ENCODE peak calls at places on chromosome X, in nine cellular contexts. A is aorta, P is body of pancreas, R is cardiac muscle cell, F is OCI-LY7, U is endothelial cell of umbilical vein, S is psoas muscle, E is SK-N-SH, V is IMR-90. Q is an unnamed sample. For H3K36me3, the result is how much of the 10 kb centered on the place peaks cover.

GRCh38 chrX:151789179-151789800 is 54.7 kb downstream of the CNGA2 start:
- DNase-seq in A (peak), P (peak), R (peak), F (no peak), U (peak), S (peak), E (no peak), V (peak), Q (no peak)

GRCh38 chrX:120536056-120536455 is 24.7 kb downstream of the CUL4B start:
- DNase-seq in A (no peak), P (no peak), R (no peak), F (peak), U (no peak), S (no peak), E (no peak), V (no peak), Q (no peak)

GRCh38 chrX:43505759-43506158 is 150.3 kb upstream of the MAOA start:
- DNase-seq in A (no peak), P (no peak), R (no peak), F (no peak), U (no peak), S (no peak), E (no peak), V (no peak), Q (no peak)

GRCh38 chrX:101617211-101618191 is at the start of gene ARMCX6:
- DNase-seq in A (peak), P (peak), R (peak), F (peak), U (peak), S (peak), E (peak), V (peak), Q (peak)

GRCh38 chrX:121781991-121782390 is 734.6 kb downstream of the GLUD2 start:
- DNase-seq in A (no peak), P (no peak), R (no peak), F (no peak), U (no peak), S (no peak), E (no peak), V (no peak), Q (no peak)

GRCh38 chrX:14546190-14546589 is 16.9 kb downstream of the GLRA2 start:
- DNase-seq in A (no peak), P (no peak), R (no peak), F (no peak), U (no peak), S (no peak), E (no peak), V (no peak), Q (no peak)

GRCh38 chrX:134935286-134935685 is 55.5 kb upstream of the SMIM10 start:
- DNase-seq in A (no peak), P (no peak), R (no peak), F (no peak), U (no peak), S (no peak), E (no peak), V (no peak), Q (no peak)

GRCh38 chrX:152872522-152872921 is 25.3 kb upstream of the ZNF185 start:
- DNase-seq in A (no peak), P (no peak), R (no peak), F (no peak), U (no peak), S (no peak), E (no peak), V (no peak), Q (no peak)

GRCh38 chrX:119398974-119399771 is at the start of gene SLC25A43:
- DNase-seq in A (peak), P (peak), R (peak), F (peak), U (peak), S (peak), E (peak), V (no peak), Q (peak)

GRCh38 chrX:102637561-102637960 is 13.7 kb upstream of the GPRASP1 start:
- DNase-seq in A (no peak), P (no peak), R (no peak), F (no peak), U (no peak), S (no peak), E (no peak), V (no peak), Q (no peak)

GRCh38 chrX:97529801-97530200 is 646.1 kb downstream of the RPA4 start:
- DNase-seq in A (no peak), P (no peak), R (peak), F (no peak), U (peak), S (no peak), E (no peak), V (peak), Q (no peak)

GRCh38 chrX:17605676-17606075 is 131.6 kb upstream of the SCML1 start:
- DNase-seq in A (no peak), P (peak), R (peak), F (no peak), U (no peak), S (no peak), E (no peak), V (peak), Q (no peak)

GRCh38 chrX:87813566-87813965 is 296.0 kb downstream of the KLHL4 start:
- DNase-seq in A (no peak), P (no peak), R (peak), F (no peak), U (no peak), S (no peak), E (no peak), V (no peak), Q (no peak)

GRCh38 chrX:118739577-118739976 is 12.2 kb downstream of the IL13RA1 start:
- DNase-seq in A (no peak), P (no peak), R (no peak), F (no peak), U (no peak), S (no peak), E (no peak), V (no peak), Q (no peak)

GRCh38 chrX:13717697-13718483 is 16.5 kb downstream of the TRAPPC2 start:
- DNase-seq in A (peak), P (no peak), R (peak), F (no peak), U (no peak), S (peak), E (no peak), V (peak), Q (no peak)

GRCh38 chrX:84168574-84168973 is 19.4 kb downstream of the RPS6KA6 start:
- DNase-seq in A (no peak), P (no peak), R (no peak), F (no peak), U (peak), S (no peak), E (no peak), V (peak), Q (no peak)

GRCh38 chrX:154371771-154372300 is 2.6 kb downstream of the FLNA start:
- DNase-seq in A (no peak), P (no peak), R (no peak), F (no peak), U (no peak), S (no peak), E (no peak), V (no peak), Q (peak)

GRCh38 chrX:147228153-147228552 is 413.6 kb upstream of the CXorf51A start:
- DNase-seq in A (no peak), P (no peak), R (no peak), F (no peak), U (no peak), S (no peak), E (no peak), V (no peak), Q (no peak)

GRCh38 chrX:114841051-114841450 is 176.4 kb downstream of the IL13RA2 start:
- DNase-seq in A (no peak), P (no peak), R (no peak), F (no peak), U (no peak), S (no peak), E (no peak), V (peak), Q (no peak)

GRCh38 chrX:30607155-30607554 is 29.6 kb upstream of the TASL start:
- DNase-seq in A (no peak), P (no peak), R (no peak), F (no peak), U (no peak), S (no peak), E (no peak), V (no peak), Q (no peak)

GRCh38 chrX:24014388-24015018 is 12.5 kb downstream of the KLHL15 start:
- DNase-seq in A (no peak), P (no peak), R (no peak), F (no peak), U (no peak), S (no peak), E (no peak), V (peak), Q (no peak)

GRCh38 chrX:133362538-133362937 is 52.8 kb downstream of the GPC4 start:
- DNase-seq in A (no peak), P (no peak), R (no peak), F (no peak), U (no peak), S (no peak), E (no peak), V (no peak), Q (no peak)

GRCh38 chrX:115892787-115893671 is 277.5 kb upstream of the AGTR2 start:
- DNase-seq in A (peak), P (no peak), R (peak), F (no peak), U (no peak), S (peak), E (peak), V (peak), Q (peak)

GRCh38 chrX:143472334-143472938 is 44.8 kb downstream of the SPANXN3 start:
- DNase-seq in A (no peak), P (no peak), R (no peak), F (no peak), U (no peak), S (no peak), E (no peak), V (no peak), Q (no peak)

GRCh38 chrX:43644124-43644701 is 11.9 kb upstream of the MAOA start:
- DNase-seq in A (no peak), P (peak), R (peak), F (no peak), U (no peak), S (no peak), E (no peak), V (peak), Q (no peak)

GRCh38 chrX:39645059-39645895 is 452.5 kb downstream of the BCOR start:
- DNase-seq in A (peak), P (peak), R (peak), F (no peak), U (peak), S (peak), E (no peak), V (peak), Q (no peak)

GRCh38 chrX:150478496-150479492 is 89.6 kb upstream of the MTM1 start:
- DNase-seq in A (no peak), P (no peak), R (no peak), F (no peak), U (no peak), S (no peak), E (no peak), V (no peak), Q (no peak)

GRCh38 chrX:118523920-118524319 is 28.3 kb downstream of the DOCK11 start:
- DNase-seq in A (no peak), P (no peak), R (no peak), F (no peak), U (no peak), S (no peak), E (no peak), V (no peak), Q (no peak)

GRCh38 chrX:70046978-70047377 is 2.8 kb downstream of the AWAT2 start:
- DNase-seq in A (no peak), P (no peak), R (peak), F (no peak), U (peak), S (no peak), E (no peak), V (peak), Q (no peak)

GRCh38 chrX:123080065-123080464 is 104.0 kb upstream of the GRIA3 start:
- DNase-seq in A (no peak), P (no peak), R (no peak), F (no peak), U (no peak), S (no peak), E (no peak), V (no peak), Q (no peak)

GRCh38 chrX:123083924-123084323 is 100.2 kb upstream of the GRIA3 start:
- DNase-seq in A (no peak), P (no peak), R (no peak), F (no peak), U (no peak), S (no peak), E (no peak), V (no peak), Q (no peak)

GRCh38 chrX:123084797-123085196 is 99.3 kb upstream of the GRIA3 start:
- DNase-seq in A (no peak), P (no peak), R (no peak), F (no peak), U (no peak), S (no peak), E (no peak), V (no peak), Q (no peak)

GRCh38 chrX:123085311-123085940 is 98.7 kb upstream of the GRIA3 start:
- DNase-seq in A (no peak), P (no peak), R (no peak), F (no peak), U (no peak), S (no peak), E (no peak), V (no peak), Q (peak)

GRCh38 chrX:123081766-123082165 is 102.3 kb upstream of the GRIA3 start:
- DNase-seq in A (no peak), P (no peak), R (no peak), F (no peak), U (no peak), S (no peak), E (no peak), V (no peak), Q (no peak)
- H3K36me3 ChIP-seq in A (under half), P (under half), R (under half), F (under half), U (under half), S (under half), E (under half), V (under half), Q (under half)

GRCh38 chrX:130887392-130887791 is 15.6 kb downstream of the ENOX2 start:
- DNase-seq in A (no peak), P (no peak), R (no peak), F (no peak), U (no peak), S (no peak), E (no peak), V (no peak), Q (no peak)

GRCh38 chrX:130884627-130885026 is 18.4 kb downstream of the ENOX2 start:
- DNase-seq in A (no peak), P (no peak), R (no peak), F (no peak), U (no peak), S (no peak), E (no peak), V (no peak), Q (no peak)

GRCh38 chrX:130885508-130885907 is 17.5 kb downstream of the ENOX2 start:
- DNase-seq in A (no peak), P (no peak), R (no peak), F (no peak), U (no peak), S (no peak), E (no peak), V (no peak), Q (no peak)

GRCh38 chrX:130885996-130886395 is 17.0 kb downstream of the ENOX2 start:
- DNase-seq in A (no peak), P (no peak), R (no peak), F (no peak), U (no peak), S (no peak), E (no peak), V (no peak), Q (no peak)
- H3K4me3 ChIP-seq in A (peak), P (no peak), R (peak), F (no peak), U (no peak), S (no peak), E (no peak), V (no peak), Q (no peak)

GRCh38 chrX:78109458-78109857 is 5.4 kb downstream of the PGK1 start:
- DNase-seq in A (no peak), P (no peak), R (no peak), F (no peak), U (no peak), S (no peak), E (no peak), V (no peak), Q (no peak)
- H3K36me3 ChIP-seq in A (under half), P (under half), R (under half), F (half or more), U (under half), S (under half), E (under half), V (under half), Q (under half)

DNA sequence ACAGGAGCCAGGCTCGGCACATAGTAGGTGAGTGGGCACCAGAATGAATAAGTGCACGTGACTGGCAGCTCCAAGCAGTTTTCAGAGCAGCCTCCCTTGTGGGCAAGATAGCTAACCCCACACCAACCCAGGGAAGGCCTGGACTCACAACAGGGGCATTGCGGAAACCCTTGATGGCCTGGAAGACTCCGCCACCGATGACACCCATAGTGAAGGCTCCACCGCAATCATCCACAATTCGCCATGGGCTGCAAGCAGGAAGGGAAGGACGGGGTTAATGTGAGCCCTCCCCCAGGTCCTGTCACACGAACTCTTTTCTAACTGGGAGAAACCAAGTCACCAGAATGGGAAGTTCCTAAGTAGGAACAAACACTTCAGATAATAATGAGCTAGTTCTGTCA is 957 bp downstream of the TIMM17B start:
- DNase-seq in A (peak), P (no peak), R (peak), F (peak), U (no peak), S (no peak), E (no peak), V (no peak), Q (peak)
- H3K4me3 ChIP-seq in A (peak), P (no peak), R (peak), F (peak), U (peak), S (peak), E (peak), V (peak), Q (peak)

DNA sequence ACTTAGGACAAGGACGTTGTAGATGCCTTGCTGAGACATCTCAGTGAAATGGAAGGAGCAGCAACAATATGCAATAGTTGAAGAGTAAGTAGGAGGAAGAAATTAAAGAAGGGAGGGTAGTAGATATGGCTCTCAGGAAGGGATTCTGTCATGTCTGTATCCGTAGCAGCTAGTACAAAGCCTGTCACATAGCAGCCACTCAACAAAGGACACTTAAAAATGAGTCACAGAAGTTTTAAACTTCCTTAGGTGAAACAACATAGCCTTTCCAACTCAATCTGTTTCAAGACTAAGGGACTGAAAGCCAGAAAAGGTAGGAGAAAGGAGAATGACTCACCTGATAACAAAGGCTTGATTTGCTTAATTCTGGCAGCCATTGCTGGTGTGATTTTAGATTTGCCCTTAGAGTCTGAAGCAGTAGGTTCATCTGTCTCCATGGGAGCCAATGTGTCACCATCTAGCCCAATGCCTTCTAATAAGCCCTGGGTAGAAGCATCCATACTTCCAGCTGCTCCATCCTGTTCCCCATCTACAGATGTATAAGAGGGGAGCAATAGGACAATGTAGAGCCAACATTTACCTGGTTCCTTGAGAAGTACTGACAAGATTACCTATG is 86.6 kb downstream of the HUWE1 start:
- DNase-seq in A (no peak), P (no peak), R (no peak), F (no peak), U (peak), S (no peak), E (no peak), V (no peak), Q (no peak)
- H3K36me3 ChIP-seq in A (under half), P (under half), R (under half), F (half or more), U (under half), S (half or more), E (under half), V (under half), Q (under half)

GRCh38 chrX:104391905-104392304 is 137.2 kb upstream of the ESX1 start:
- DNase-seq in A (no peak), P (no peak), R (no peak), F (no peak), U (no peak), S (no peak), E (no peak), V (no peak), Q (peak)
- H3K4me3 ChIP-seq in A (no peak), P (no peak), R (no peak), F (no peak), U (no peak), S (no peak), E (no peak), V (no peak), Q (no peak)

GRCh38 chrX:81240701-81241100 is 38.8 kb downstream of the SH3BGRL start:
- DNase-seq in A (no peak), P (no peak), R (no peak), F (no peak), U (no peak), S (no peak), E (no peak), V (no peak), Q (no peak)
- H3K36me3 ChIP-seq in A (under half), P (under half), R (under half), F (half or more), U (under half), S (under half), E (under half), V (under half), Q (under half)

GRCh38 chrX:345020-345925 is 26.7 kb upstream of the GTPBP6 start:
- DNase-seq in A (peak), P (no peak), R (no peak), F (no peak), U (no peak), S (no peak), E (no peak), V (no peak), Q (no peak)

GRCh38 chrX:346034-346813 is 27.6 kb upstream of the GTPBP6 start:
- DNase-seq in A (peak), P (no peak), R (no peak), F (no peak), U (no peak), S (no peak), E (no peak), V (no peak), Q (peak)

GRCh38 chrX:347351-348117 is 28.9 kb upstream of the GTPBP6 start:
- DNase-seq in A (peak), P (no peak), R (no peak), F (no peak), U (no peak), S (no peak), E (no peak), V (no peak), Q (no peak)

GRCh38 chrX:341541-342101 is 23.0 kb upstream of the GTPBP6 start:
- DNase-seq in A (peak), P (no peak), R (no peak), F (no peak), U (no peak), S (no peak), E (no peak), V (no peak), Q (no peak)

GRCh38 chrX:344371-344901 is 25.8 kb upstream of the GTPBP6 start:
- DNase-seq in A (peak), P (no peak), R (no peak), F (no peak), U (no peak), S (no peak), E (no peak), V (no peak), Q (no peak)
- H3K4me3 ChIP-seq in A (no peak), P (no peak), R (no peak), F (no peak), U (no peak), S (no peak), E (no peak), V (no peak), Q (no peak)

DNA sequence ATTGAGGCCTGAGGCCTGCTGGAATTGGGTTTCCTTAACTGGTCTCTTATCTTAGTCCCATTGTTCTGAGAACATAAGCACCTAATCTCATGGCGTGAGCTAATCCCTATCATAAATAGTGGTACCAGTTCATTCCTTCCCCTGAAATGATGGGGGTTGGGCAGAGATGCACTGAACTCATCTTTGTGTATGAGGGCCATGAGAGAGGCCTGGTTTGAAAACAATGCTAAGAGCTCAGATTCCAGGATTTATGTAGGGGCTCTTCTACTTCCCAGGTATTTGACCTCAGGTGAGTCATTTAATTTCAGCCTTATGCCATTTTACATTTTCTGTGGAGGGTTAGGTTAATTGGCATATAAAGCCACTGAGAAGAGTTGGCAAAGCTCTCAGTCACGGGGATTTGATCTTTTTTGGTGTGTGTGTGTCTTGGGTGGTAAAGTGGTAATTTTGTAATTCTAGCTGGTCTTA is 4.4 kb downstream of the RBM3 start:
- DNase-seq in A (no peak), P (no peak), R (no peak), F (no peak), U (no peak), S (no peak), E (no peak), V (no peak), Q (peak)
- H3K36me3 ChIP-seq in A (under half), P (under half), R (under half), F (half or more), U (under half), S (under half), E (under half), V (under half), Q (under half)